ENCODE peak calls at places on chromosomes 7 and 10, in five cellular contexts. K is activated CD8-positive, alpha-beta memory T cell treated with anti-CD3 and anti-CD28 coated beads, Interleukin-2, amount 50 U/mL, for 48 hours; Z is NCI-H1092; P is T-helper 2 cell; A is IMR-90. J is an unnamed sample.

GRCh38 chr10:42975005-42975493 is 101.8 kb upstream of the RET start:
- DNase-seq in A (no peak), K (peak), P (no peak), Z (no peak), J (no peak)

GRCh38 chr7:20402297-20403230 is 71.9 kb downstream of the ITGB8 start:
- DNase-seq in Z (no peak), K (no peak), A (peak), P (no peak), J (no peak)

GRCh38 chr7:147485660-147486210 is 1104.8 kb upstream of the C7orf33 start:
- DNase-seq in A (no peak), Z (no peak), P (no peak), K (no peak), J (no peak)

GRCh38 chr7:103387267-103387666 is 39.8 kb downstream of the PSMC2 start:
- DNase-seq in P (no peak), K (no peak), A (no peak), Z (no peak), J (no peak)

GRCh38 chr10:2137549-2138174 is 400.3 kb upstream of the ADARB2 start:
- DNase-seq in P (no peak), A (no peak), Z (peak), K (no peak), J (no peak)

GRCh38 chr10:131175891-131176290 is 135.6 kb downstream of the TCERG1L start:
- DNase-seq in A (no peak), Z (no peak), K (no peak), P (no peak), J (no peak)

GRCh38 chr7:128425851-128426250 is 16.1 kb upstream of the IMPDH1 start:
- DNase-seq in A (peak), Z (peak), P (peak), K (peak), J (peak)

GRCh38 chr7:107068156-107068555 is 23.7 kb downstream of the PRKAR2B start:
- DNase-seq in K (no peak), Z (no peak), A (no peak), P (no peak), J (no peak)

GRCh38 chr7:116185956-116186355 is 24.4 kb upstream of the TES start:
- DNase-seq in K (no peak), P (no peak), Z (no peak), A (peak), J (no peak)

GRCh38 chr10:24208661-24209420 is at the start of gene KIAA1217:
- DNase-seq in A (peak), K (no peak), P (no peak), Z (no peak), J (peak)

GRCh38 chr7:149849174-149849573 is 11.0 kb downstream of the ZNF862 start:
- DNase-seq in P (no peak), Z (no peak), K (no peak), A (no peak), J (no peak)

GRCh38 chr7:151188252-151188542 is 1.1 kb upstream of the ASB10 start:
- DNase-seq in Z (no peak), P (no peak), A (no peak), K (no peak), J (no peak)

GRCh38 chr10:119549247-119549999 is 6.9 kb upstream of the RGS10 start:
- DNase-seq in P (no peak), A (no peak), Z (no peak), K (no peak), J (no peak)

GRCh38 chr10:70679498-70679897 is 7.2 kb downstream of the ADAMTS14 start:
- DNase-seq in P (no peak), K (no peak), A (peak), Z (no peak), J (no peak)

GRCh38 chr7:125098377-125098970 is 168.8 kb upstream of the POT1 start:
- DNase-seq in K (no peak), Z (no peak), P (no peak), A (no peak), J (no peak)

GRCh38 chr7:5362466-5362865 is 61.2 kb downstream of the TNRC18 start:
- DNase-seq in Z (no peak), A (no peak), K (no peak), P (no peak), J (no peak)

GRCh38 chr7:128137096-128137655 is 103.9 kb upstream of the LEP start:
- DNase-seq in A (peak), Z (no peak), K (no peak), P (no peak), J (no peak)

GRCh38 chr7:48161407-48162125 is 9.7 kb upstream of the ABCA13 start:
- DNase-seq in K (no peak), P (no peak), Z (no peak), A (peak), J (no peak)